ENCODE peak calls at places on chromosomes 4 and X, in four cellular contexts. Z is GM20000, A is cardiac muscle cell, H is ovary. W is an unnamed sample.

GRCh38 chr4:64784125-64784524 is 374.9 kb upstream of the TECRL start:
- DNase-seq in Z (no peak), A (no peak), H (no peak), W (no peak)

GRCh38 chr4:178081931-178082330 is 639.7 kb upstream of the AGA start:
- DNase-seq in Z (no peak), A (no peak), H (no peak), W (no peak)

GRCh38 chr4:65167719-65168118 is 502.6 kb downstream of the EPHA5 start:
- DNase-seq in Z (no peak), A (no peak), H (no peak), W (no peak)

GRCh38 chrX:17164936-17165335 is 210.1 kb upstream of the NHS start:
- DNase-seq in Z (no peak), A (no peak), H (no peak), W (no peak)

GRCh38 chrX:153968754-153969124 is 2.9 kb downstream of the HCFC1 start:
- DNase-seq in Z (no peak), A (no peak), H (no peak), W (no peak)

GRCh38 chr4:173013232-173013932 is 155.2 kb upstream of the GALNT7 start:
- DNase-seq in Z (peak), A (peak), H (peak), W (peak)

GRCh38 chrX:71420686-71421085 is 54.5 kb downstream of the TAF1 start:
- DNase-seq in Z (no peak), A (no peak), H (no peak), W (peak)

GRCh38 chr4:86592553-86593249 is 1.4 kb upstream of the PTPN13 start:
- DNase-seq in Z (no peak), A (no peak), H (no peak), W (no peak)

GRCh38 chrX:75156537-75156945 is 458 bp upstream of the ABCB7 start:
- DNase-seq in Z (no peak), A (peak), H (no peak), W (no peak)

GRCh38 chrX:21509912-21510311 is 135.7 kb downstream of the CNKSR2 start:
- DNase-seq in Z (no peak), A (no peak), H (no peak), W (no peak)

DNA sequence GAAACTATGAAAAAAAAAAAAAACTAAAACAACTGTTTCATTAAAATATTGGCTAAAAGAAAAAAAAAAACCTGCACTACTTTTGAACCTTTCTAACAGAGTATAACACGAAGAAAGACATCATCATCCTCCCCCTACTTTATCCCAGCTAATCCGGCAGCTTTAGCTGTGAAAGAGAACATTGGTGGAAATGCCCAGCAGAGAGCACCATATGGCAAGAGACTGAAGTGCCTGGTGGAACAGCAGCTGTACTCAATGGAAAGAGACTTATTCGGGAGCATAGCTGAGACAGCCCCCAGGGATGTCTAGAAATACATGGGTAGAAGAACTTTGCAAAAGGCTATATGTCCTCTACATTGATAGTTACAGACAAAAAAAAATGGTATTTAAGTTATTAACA is 30.3 kb downstream of the STPG2 start:
- DNase-seq in Z (no peak), A (peak), H (no peak), W (peak)
- TF ChIP-seq CTCF in Z (no peak), A (peak), H (no peak), W (no peak)

DNA sequence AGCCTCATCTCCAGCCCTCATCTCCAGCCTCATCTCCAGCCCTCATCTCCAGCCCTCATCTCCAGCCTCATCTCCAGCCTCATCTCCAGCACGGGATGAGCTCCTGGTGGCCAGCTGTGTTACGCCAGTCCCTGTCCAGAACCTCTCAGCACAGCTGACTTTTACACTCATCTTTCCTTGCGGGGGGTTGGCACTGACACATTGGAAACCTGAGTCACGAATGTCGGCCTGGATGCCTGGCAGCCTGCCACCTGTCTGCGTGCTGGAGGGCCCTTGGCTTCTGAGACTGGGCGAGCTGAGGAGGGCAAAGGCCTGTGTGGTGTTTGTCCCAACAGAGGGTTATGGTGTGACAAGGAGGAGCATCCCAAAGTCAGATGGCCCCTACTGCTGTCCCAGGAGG is 66.1 kb upstream of the HGFAC start:
- DNase-seq in Z (no peak), A (peak), H (no peak), W (no peak)
- TF ChIP-seq CTCF in Z (no peak), A (no peak), H (no peak), W (no peak)

GRCh38 chr4:153156263-153156662 is 48.0 kb upstream of the TRIM2 start:
- DNase-seq in Z (no peak), A (peak), H (no peak), W (no peak)
- TF ChIP-seq CTCF in Z (no peak), A (peak), H (no peak), W (no peak)

GRCh38 chrX:93874554-93874953 is 200.5 kb downstream of the FAM133A start:
- DNase-seq in Z (no peak), A (peak), H (no peak), W (peak)
- TF ChIP-seq CTCF in Z (no peak), A (peak), H (no peak), W (peak)